ENCODE peak calls at places on chromosomes 3 and 15, in six cellular contexts. One of them, this sample, is unnamed.

GRCh38 chr3:123390865-123391613 is 57.9 kb downstream of the ADCY5 start:
- DNase-seq in AG09319: peak
- DNase-seq in AG04450: no peak
- DNase-seq in lung: no peak
- DNase-seq in right lobe of liver: peak
- DNase-seq in brain microvascular endothelial cell: no peak
- DNase-seq in this sample: no peak

GRCh38 chr3:118501152-118501551 is 533.5 kb downstream of the IGSF11 start:
- DNase-seq in AG09319: no peak
- DNase-seq in AG04450: no peak
- DNase-seq in lung: peak
- DNase-seq in right lobe of liver: peak
- DNase-seq in brain microvascular endothelial cell: no peak
- DNase-seq in this sample: no peak

GRCh38 chr3:82087958-82088357 is 326.5 kb upstream of the GBE1 start:
- DNase-seq in AG09319: peak
- DNase-seq in AG04450: no peak
- DNase-seq in lung: no peak
- DNase-seq in right lobe of liver: no peak
- DNase-seq in brain microvascular endothelial cell: peak
- DNase-seq in this sample: no peak

GRCh38 chr3:140499114-140499757 is 178.6 kb upstream of the TRIM42 start:
- DNase-seq in AG09319: no peak
- DNase-seq in AG04450: no peak
- DNase-seq in lung: no peak
- DNase-seq in right lobe of liver: no peak
- DNase-seq in brain microvascular endothelial cell: no peak
- DNase-seq in this sample: no peak

GRCh38 chr3:46466273-46466672 is 1.6 kb upstream of the LTF start:
- DNase-seq in AG09319: no peak
- DNase-seq in AG04450: no peak
- DNase-seq in lung: no peak
- DNase-seq in right lobe of liver: no peak
- DNase-seq in brain microvascular endothelial cell: no peak
- DNase-seq in this sample: no peak

GRCh38 chr3:171028025-171028778 is 1.7 kb upstream of the SLC2A2 start:
- DNase-seq in AG09319: peak
- DNase-seq in AG04450: peak
- DNase-seq in lung: peak
- DNase-seq in right lobe of liver: peak
- DNase-seq in brain microvascular endothelial cell: peak
- DNase-seq in this sample: no peak

GRCh38 chr15:74200871-74201419 is 1.6 kb downstream of the STRA6 start:
- DNase-seq in AG09319: peak
- DNase-seq in AG04450: no peak
- DNase-seq in lung: no peak
- DNase-seq in right lobe of liver: no peak
- DNase-seq in brain microvascular endothelial cell: peak
- DNase-seq in this sample: no peak

GRCh38 chr3:9715764-9716437 is 12.3 kb downstream of the CPNE9 start:
- DNase-seq in AG09319: peak
- DNase-seq in AG04450: peak
- DNase-seq in lung: peak
- DNase-seq in right lobe of liver: no peak
- DNase-seq in brain microvascular endothelial cell: peak
- DNase-seq in this sample: no peak

GRCh38 chr3:103899328-103899727 is 1464.5 kb downstream of the ZPLD1 start:
- DNase-seq in AG09319: no peak
- DNase-seq in AG04450: no peak
- DNase-seq in lung: no peak
- DNase-seq in right lobe of liver: no peak
- DNase-seq in brain microvascular endothelial cell: no peak
- DNase-seq in this sample: no peak

GRCh38 chr3:30226606-30227151 is 379.7 kb upstream of the TGFBR2 start:
- DNase-seq in AG09319: no peak
- DNase-seq in AG04450: no peak
- DNase-seq in lung: no peak
- DNase-seq in right lobe of liver: no peak
- DNase-seq in brain microvascular endothelial cell: no peak
- DNase-seq in this sample: no peak

GRCh38 chr3:192883512-192883911 is 34.1 kb downstream of the MB21D2 start:
- DNase-seq in AG09319: no peak
- DNase-seq in AG04450: no peak
- DNase-seq in lung: no peak
- DNase-seq in right lobe of liver: no peak
- DNase-seq in brain microvascular endothelial cell: no peak
- DNase-seq in this sample: no peak

GRCh38 chr3:9878700-9879099 is 1.4 kb downstream of the CIDEC start:
- DNase-seq in AG09319: no peak
- DNase-seq in AG04450: no peak
- DNase-seq in lung: no peak
- DNase-seq in right lobe of liver: no peak
- DNase-seq in brain microvascular endothelial cell: no peak
- DNase-seq in this sample: no peak

GRCh38 chr3:172103724-172104123 is 64.3 kb downstream of the FNDC3B start:
- DNase-seq in AG09319: no peak
- DNase-seq in AG04450: no peak
- DNase-seq in lung: peak
- DNase-seq in right lobe of liver: no peak
- DNase-seq in brain microvascular endothelial cell: peak
- DNase-seq in this sample: no peak

GRCh38 chr3:46903341-46904302 is 26.1 kb downstream of the PTH1R start:
- DNase-seq in AG09319: no peak
- DNase-seq in AG04450: no peak
- DNase-seq in lung: no peak
- DNase-seq in right lobe of liver: peak
- DNase-seq in brain microvascular endothelial cell: peak
- DNase-seq in this sample: no peak

GRCh38 chr3:35908366-35909232 is 269.3 kb downstream of the ARPP21 start:
- DNase-seq in AG09319: peak
- DNase-seq in AG04450: peak
- DNase-seq in lung: peak
- DNase-seq in right lobe of liver: peak
- DNase-seq in brain microvascular endothelial cell: peak
- DNase-seq in this sample: no peak

GRCh38 chr3:158109295-158109803 is 540 bp upstream of the RSRC1 start:
- DNase-seq in AG09319: no peak
- DNase-seq in AG04450: no peak
- DNase-seq in lung: no peak
- DNase-seq in right lobe of liver: no peak
- DNase-seq in brain microvascular endothelial cell: no peak
- DNase-seq in this sample: no peak

GRCh38 chr3:175608351-175608750 is 749.2 kb downstream of the NAALADL2 start:
- DNase-seq in AG09319: no peak
- DNase-seq in AG04450: no peak
- DNase-seq in lung: no peak
- DNase-seq in right lobe of liver: no peak
- DNase-seq in brain microvascular endothelial cell: no peak
- DNase-seq in this sample: no peak

GRCh38 chr15:96125681-96126080 is 204.8 kb upstream of the NR2F2 start:
- DNase-seq in AG09319: no peak
- DNase-seq in AG04450: no peak
- DNase-seq in lung: no peak
- DNase-seq in right lobe of liver: no peak
- DNase-seq in brain microvascular endothelial cell: peak
- DNase-seq in this sample: no peak

GRCh38 chr3:105598047-105598796 is 231.5 kb downstream of the ALCAM start:
- DNase-seq in AG09319: no peak
- DNase-seq in AG04450: peak
- DNase-seq in lung: no peak
- DNase-seq in right lobe of liver: no peak
- DNase-seq in brain microvascular endothelial cell: peak
- DNase-seq in this sample: no peak

GRCh38 chr3:153023896-153024295 is 138.1 kb upstream of the RAP2B start:
- DNase-seq in AG09319: no peak
- DNase-seq in AG04450: no peak
- DNase-seq in lung: no peak
- DNase-seq in right lobe of liver: no peak
- DNase-seq in brain microvascular endothelial cell: no peak
- DNase-seq in this sample: no peak

GRCh38 chr3:4852780-4853748 is 126.2 kb upstream of the BHLHE40 start:
- DNase-seq in AG09319: no peak
- DNase-seq in AG04450: no peak
- DNase-seq in lung: no peak
- DNase-seq in right lobe of liver: no peak
- DNase-seq in brain microvascular endothelial cell: peak
- DNase-seq in this sample: no peak

GRCh38 chr3:124322966-124323365 is 331.0 kb upstream of the ROPN1 start:
- DNase-seq in AG09319: no peak
- DNase-seq in AG04450: no peak
- DNase-seq in lung: no peak
- DNase-seq in right lobe of liver: no peak
- DNase-seq in brain microvascular endothelial cell: no peak
- DNase-seq in this sample: no peak

GRCh38 chr3:155233213-155233612 is 60.3 kb downstream of the STRIT1 start:
- DNase-seq in AG09319: no peak
- DNase-seq in AG04450: no peak
- DNase-seq in lung: peak
- DNase-seq in right lobe of liver: peak
- DNase-seq in brain microvascular endothelial cell: peak
- DNase-seq in this sample: no peak

GRCh38 chr3:114626751-114627150 is 332.9 kb downstream of the TIGIT start:
- DNase-seq in AG09319: no peak
- DNase-seq in AG04450: no peak
- DNase-seq in lung: no peak
- DNase-seq in right lobe of liver: no peak
- DNase-seq in brain microvascular endothelial cell: no peak
- DNase-seq in this sample: no peak

GRCh38 chr3:121330586-121330985 is 215.2 kb downstream of the POLQ start:
- DNase-seq in AG09319: no peak
- DNase-seq in AG04450: no peak
- DNase-seq in lung: no peak
- DNase-seq in right lobe of liver: no peak
- DNase-seq in brain microvascular endothelial cell: no peak
- DNase-seq in this sample: no peak

GRCh38 chr3:129424185-129424841 is 4.1 kb downstream of the EFCAB12 start:
- DNase-seq in AG09319: no peak
- DNase-seq in AG04450: no peak
- DNase-seq in lung: no peak
- DNase-seq in right lobe of liver: no peak
- DNase-seq in brain microvascular endothelial cell: no peak
- DNase-seq in this sample: no peak

GRCh38 chr15:90031231-90031791 is 30.2 kb downstream of the ZNF710 start:
- DNase-seq in AG09319: no peak
- DNase-seq in AG04450: no peak
- DNase-seq in lung: no peak
- DNase-seq in right lobe of liver: peak
- DNase-seq in brain microvascular endothelial cell: peak
- DNase-seq in this sample: no peak

GRCh38 chr15:66402885-66403284 is 16.2 kb downstream of the MAP2K1 start:
- DNase-seq in AG09319: no peak
- DNase-seq in AG04450: no peak
- DNase-seq in lung: no peak
- DNase-seq in right lobe of liver: no peak
- DNase-seq in brain microvascular endothelial cell: no peak
- DNase-seq in this sample: no peak

GRCh38 chr15:66399276-66399675 is 12.6 kb downstream of the MAP2K1 start:
- DNase-seq in AG09319: no peak
- DNase-seq in AG04450: no peak
- DNase-seq in lung: no peak
- DNase-seq in right lobe of liver: no peak
- DNase-seq in brain microvascular endothelial cell: no peak
- DNase-seq in this sample: no peak

GRCh38 chr15:66400351-66400774 is 13.7 kb downstream of the MAP2K1 start:
- DNase-seq in AG09319: no peak
- DNase-seq in AG04450: no peak
- DNase-seq in lung: no peak
- DNase-seq in right lobe of liver: no peak
- DNase-seq in brain microvascular endothelial cell: peak
- DNase-seq in this sample: no peak

GRCh38 chr15:66403323-66403722 is 16.6 kb downstream of the MAP2K1 start:
- DNase-seq in AG09319: no peak
- DNase-seq in AG04450: no peak
- DNase-seq in lung: no peak
- DNase-seq in right lobe of liver: no peak
- DNase-seq in brain microvascular endothelial cell: no peak
- DNase-seq in this sample: no peak

DNA sequence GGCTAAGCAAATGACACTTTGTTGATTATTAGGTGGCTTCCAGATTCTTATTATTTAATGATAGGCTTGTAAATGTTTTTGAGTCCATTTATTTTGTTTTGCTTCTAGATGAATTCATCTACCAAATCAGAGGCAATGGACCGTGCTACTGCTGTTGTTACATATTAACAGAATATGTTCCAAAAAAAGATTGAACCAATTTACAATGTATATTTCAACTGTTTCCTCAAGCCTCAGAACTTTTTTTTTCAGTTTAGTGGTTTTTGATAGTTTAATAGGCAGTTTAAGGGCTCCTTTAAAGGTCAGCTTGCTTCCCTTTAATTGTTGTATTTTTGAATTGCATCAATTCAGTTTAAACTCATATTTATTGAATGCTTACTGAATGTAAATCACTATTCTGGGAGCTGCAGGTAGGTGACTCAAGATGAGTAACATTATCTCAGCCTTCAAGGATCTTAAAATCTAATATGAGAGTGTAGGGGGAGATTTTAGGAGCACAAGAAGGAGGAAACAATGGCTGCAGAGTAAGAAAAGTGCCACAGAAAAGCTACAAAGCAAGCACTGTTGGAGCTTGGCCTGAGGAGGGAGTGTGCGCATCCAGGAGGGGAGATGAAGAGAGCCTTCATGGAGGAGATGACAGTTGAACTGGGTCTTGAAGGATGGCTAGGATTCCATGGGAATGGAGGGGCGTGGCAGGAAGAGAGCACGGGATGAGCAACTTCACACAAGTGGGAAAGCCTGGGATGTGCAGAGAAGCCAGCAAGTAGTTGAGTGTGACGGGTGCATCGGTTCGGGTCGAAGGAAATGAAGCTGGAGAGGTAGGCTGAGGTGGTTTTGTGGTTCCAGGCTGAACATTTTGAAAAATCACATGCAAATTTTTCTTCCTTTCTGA is 14.7 kb downstream of the MAP2K1 start:
- DNase-seq in AG09319: no peak
- DNase-seq in AG04450: no peak
- DNase-seq in lung: no peak
- DNase-seq in right lobe of liver: no peak
- DNase-seq in brain microvascular endothelial cell: no peak
- DNase-seq in this sample: no peak
- TF ChIP-seq CTCF in AG09319: no peak
- TF ChIP-seq CTCF in AG04450: no peak
- TF ChIP-seq CTCF in lung: no peak
- TF ChIP-seq CTCF in right lobe of liver: no peak
- TF ChIP-seq CTCF in brain microvascular endothelial cell: no peak
- TF ChIP-seq CTCF in this sample: no peak

GRCh38 chr15:39171944-39172368 is 408.9 kb upstream of the THBS1 start:
- DNase-seq in AG09319: peak
- DNase-seq in AG04450: peak
- DNase-seq in lung: peak
- DNase-seq in right lobe of liver: no peak
- DNase-seq in brain microvascular endothelial cell: peak
- DNase-seq in this sample: no peak
- TF ChIP-seq CTCF in AG09319: peak
- TF ChIP-seq CTCF in AG04450: peak
- TF ChIP-seq CTCF in lung: no peak
- TF ChIP-seq CTCF in right lobe of liver: peak
- TF ChIP-seq CTCF in brain microvascular endothelial cell: peak
- TF ChIP-seq CTCF in this sample: peak

GRCh38 chr15:69474846-69475455 is 22.3 kb downstream of the RPLP1 start:
- DNase-seq in AG09319: no peak
- DNase-seq in AG04450: no peak
- DNase-seq in lung: no peak
- DNase-seq in right lobe of liver: no peak
- DNase-seq in brain microvascular endothelial cell: peak
- DNase-seq in this sample: no peak
- TF ChIP-seq CTCF in AG09319: no peak
- TF ChIP-seq CTCF in AG04450: peak
- TF ChIP-seq CTCF in lung: no peak
- TF ChIP-seq CTCF in right lobe of liver: no peak
- TF ChIP-seq CTCF in brain microvascular endothelial cell: peak
- TF ChIP-seq CTCF in this sample: no peak

GRCh38 chr15:84799511-84800187 is 17.5 kb upstream of the ALPK3 start:
- DNase-seq in AG09319: no peak
- DNase-seq in AG04450: no peak
- DNase-seq in lung: no peak
- DNase-seq in right lobe of liver: peak
- DNase-seq in brain microvascular endothelial cell: no peak
- DNase-seq in this sample: no peak
- TF ChIP-seq CTCF in AG09319: no peak
- TF ChIP-seq CTCF in AG04450: no peak
- TF ChIP-seq CTCF in lung: no peak
- TF ChIP-seq CTCF in right lobe of liver: no peak
- TF ChIP-seq CTCF in brain microvascular endothelial cell: no peak
- TF ChIP-seq CTCF in this sample: no peak

This sample was measured in D721Med.